ENCODE peak calls at places on chromosomes 12 and 14, in five cellular contexts. A, M, V, B and D are unnamed samples.

GRCh38 chr12:57845478-57846284 is 848 bp downstream of the CTDSP2 start:
- DNase-seq in A (no peak), M (peak), V (peak), B (peak), D (peak)

GRCh38 chr12:49121047-49121696 is 10.0 kb downstream of the TUBA1B start:
- DNase-seq in A (peak), M (peak), V (peak), B (no peak), D (no peak)

GRCh38 chr12:1830981-1831930 is 10.9 kb downstream of the LRTM2 start:
- DNase-seq in A (peak), M (peak), V (no peak), B (peak), D (no peak)

GRCh38 chr14:101231828-101232227 is 328.3 kb upstream of the RTL1 start:
- DNase-seq in A (no peak), M (no peak), V (no peak), B (peak), D (no peak)

GRCh38 chr12:122641976-122642375 is 61.2 kb downstream of the HCAR2 start:
- DNase-seq in A (no peak), M (peak), V (no peak), B (no peak), D (no peak)

GRCh38 chr14:58635041-58635440 is 2.7 kb upstream of the DACT1 start:
- DNase-seq in A (no peak), M (no peak), V (no peak), B (no peak), D (no peak)

GRCh38 chr12:120534703-120535655 is 823 bp downstream of the RNF10 start:
- DNase-seq in A (no peak), M (peak), V (peak), B (peak), D (no peak)

GRCh38 chr14:81366884-81367283 is 33.2 kb downstream of the STON2 start:
- DNase-seq in A (no peak), M (no peak), V (no peak), B (no peak), D (no peak)

GRCh38 chr12:130164931-130165330 is 2.7 kb downstream of the FZD10 start:
- DNase-seq in A (no peak), M (no peak), V (no peak), B (peak), D (no peak)

GRCh38 chr14:72638021-72638420 is 255.9 kb downstream of the DPF3 start:
- DNase-seq in A (no peak), M (peak), V (no peak), B (no peak), D (no peak)

GRCh38 chr14:44963775-44964380 is 1.9 kb downstream of the TOGARAM1 start:
- DNase-seq in A (no peak), M (peak), V (peak), B (no peak), D (no peak)

DNA sequence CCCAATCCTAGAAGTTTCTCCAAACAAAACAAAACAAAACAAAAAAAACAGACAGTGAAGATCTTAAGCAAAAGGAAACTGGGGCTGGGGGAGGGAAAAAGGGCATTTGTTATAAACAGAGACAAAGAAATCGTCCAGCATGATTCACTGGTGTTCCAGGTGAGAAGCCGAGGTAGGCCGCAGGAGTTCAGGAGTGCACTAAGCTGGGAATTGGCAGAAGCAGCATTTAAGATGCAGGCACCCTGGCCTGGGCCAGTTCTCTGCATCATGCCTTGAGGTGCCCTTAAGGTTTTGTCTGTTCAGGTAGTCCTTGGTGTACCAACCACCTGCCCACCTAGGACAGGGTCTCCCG is 11.2 kb downstream of the TBX3 start:
- DNase-seq in A (no peak), M (no peak), V (no peak), B (no peak), D (no peak)
- H3K4me3 ChIP-seq in A (no peak), M (peak), V (no peak), B (no peak), D (no peak)

GRCh38 chr14:54652188-54652889 is 85.4 kb downstream of the SAMD4A start:
- DNase-seq in A (peak), M (peak), V (peak), B (peak), D (peak)

GRCh38 chr14:54650331-54651017 is 83.5 kb downstream of the SAMD4A start:
- DNase-seq in A (no peak), M (peak), V (peak), B (peak), D (peak)

GRCh38 chr14:54652890-54653201 is 85.9 kb downstream of the SAMD4A start:
- DNase-seq in A (no peak), M (no peak), V (no peak), B (no peak), D (no peak)

GRCh38 chr14:54651649-54652048 is 84.7 kb downstream of the SAMD4A start:
- DNase-seq in A (no peak), M (peak), V (no peak), B (no peak), D (no peak)

DNA sequence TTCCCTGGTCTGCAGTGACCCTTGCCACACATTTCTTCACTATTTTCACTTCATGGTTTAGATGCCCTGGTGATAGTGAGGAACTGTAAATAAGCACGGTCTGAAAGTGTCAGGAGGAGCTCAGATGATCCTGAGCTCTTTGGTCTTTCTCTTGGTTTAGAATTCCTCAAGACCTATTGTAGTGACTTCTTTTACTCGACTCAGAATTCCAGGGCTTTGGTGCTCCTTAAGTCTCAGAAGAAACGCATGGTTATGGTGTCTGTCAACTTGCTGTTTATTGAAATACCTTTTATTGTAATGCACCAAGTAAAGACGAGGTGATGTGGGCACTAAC is 84.1 kb downstream of the SAMD4A start:
- DNase-seq in A (no peak), M (no peak), V (no peak), B (no peak), D (no peak)
- H3K4me3 ChIP-seq in A (no peak), M (no peak), V (no peak), B (no peak), D (no peak)

DNA sequence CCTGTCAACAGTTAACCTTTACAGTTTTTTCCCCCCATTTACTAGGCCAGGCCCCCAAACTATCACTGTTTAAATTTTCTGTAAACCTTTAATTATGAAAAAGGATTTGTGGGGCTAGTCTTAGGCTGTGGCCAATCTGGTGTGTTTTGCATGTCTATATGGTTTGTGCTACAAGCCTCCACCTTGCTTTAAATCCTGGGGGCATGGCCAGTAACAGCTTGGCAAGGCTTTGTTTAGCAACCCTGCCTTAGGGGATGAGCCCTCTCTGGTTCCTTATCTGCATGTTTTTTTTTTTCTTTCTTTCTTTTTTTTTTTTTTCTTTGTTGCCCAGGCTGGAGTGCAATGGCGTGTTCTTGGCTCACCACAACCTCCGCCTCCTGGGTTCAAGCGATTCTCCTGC is 102.7 kb downstream of the KCNMB4 start:
- DNase-seq in A (peak), M (no peak), V (no peak), B (no peak), D (no peak)
- H3K4me3 ChIP-seq in A (peak), M (no peak), V (no peak), B (no peak), D (no peak)

DNA sequence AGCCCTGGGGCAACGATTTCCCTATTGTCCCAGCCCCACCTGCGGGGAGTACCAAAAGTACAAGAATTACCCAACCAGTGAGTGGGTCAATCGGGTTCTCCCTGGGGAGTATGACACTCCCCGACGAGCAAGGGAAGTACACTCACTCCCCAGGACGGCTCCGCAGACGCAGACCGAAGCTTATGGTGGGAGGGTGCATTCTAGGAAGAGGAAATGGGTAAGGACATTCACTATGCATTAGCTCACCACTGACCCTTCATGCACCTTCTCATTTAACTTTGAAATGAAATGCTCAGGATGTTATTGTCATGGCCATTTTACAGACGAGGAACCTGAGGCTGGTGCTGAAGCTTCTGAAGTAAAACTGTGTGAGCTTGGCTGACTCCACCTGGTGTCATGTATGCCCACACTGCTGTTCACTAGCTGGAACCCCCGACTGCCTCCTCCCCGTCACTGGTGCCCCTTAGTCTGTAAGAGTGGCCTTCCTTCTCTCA is 45.8 kb upstream of the TMED10 start:
- DNase-seq in A (no peak), M (peak), V (no peak), B (no peak), D (no peak)
- H3K4me3 ChIP-seq in A (no peak), M (no peak), V (no peak), B (no peak), D (no peak)

DNA sequence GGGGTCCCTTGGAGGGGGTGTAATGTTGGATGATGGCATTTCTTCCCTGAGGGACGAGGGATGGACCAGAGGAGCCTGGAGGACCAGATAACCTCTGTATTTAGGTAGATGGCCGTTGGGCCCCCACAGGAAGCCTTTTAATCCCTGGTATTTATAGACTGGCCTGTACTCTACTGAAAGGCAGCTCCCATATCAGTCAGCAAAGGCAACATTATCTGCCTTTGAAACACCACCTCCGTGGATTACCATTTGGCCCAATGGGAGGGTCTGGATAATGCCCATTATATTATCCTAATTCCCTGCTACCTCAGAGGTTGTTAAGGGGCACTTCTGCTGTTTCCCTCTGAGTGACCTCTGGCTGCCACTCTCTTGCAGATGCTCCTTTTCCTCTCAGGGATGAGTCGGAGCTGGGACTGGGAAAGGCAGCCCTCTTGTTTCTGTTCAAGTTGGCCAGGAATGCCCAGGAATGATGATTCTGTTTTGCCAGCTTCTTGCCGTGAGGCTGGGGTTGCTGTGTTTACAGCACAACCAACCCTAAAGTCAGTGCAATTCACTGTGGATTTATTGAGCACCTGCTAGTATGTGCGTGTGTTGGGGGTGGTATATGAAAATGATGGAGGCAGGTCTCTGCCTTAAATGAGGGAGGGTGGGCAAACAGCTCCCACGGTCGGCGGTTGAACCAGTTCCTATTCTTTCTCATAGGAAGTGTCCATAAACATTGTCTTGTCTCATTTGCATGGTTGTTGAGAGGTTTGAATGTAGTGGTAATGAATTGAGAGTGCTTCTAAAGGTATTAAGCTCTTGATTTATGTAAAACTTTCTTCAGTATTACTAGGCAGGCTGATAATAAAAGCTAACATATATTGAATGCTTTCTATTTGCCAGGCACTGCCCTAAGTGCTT is 18.1 kb downstream of the SUSD6 start:
- DNase-seq in A (no peak), M (peak), V (no peak), B (no peak), D (no peak)
- H3K4me3 ChIP-seq in A (no peak), M (no peak), V (no peak), B (no peak), D (no peak)

DNA sequence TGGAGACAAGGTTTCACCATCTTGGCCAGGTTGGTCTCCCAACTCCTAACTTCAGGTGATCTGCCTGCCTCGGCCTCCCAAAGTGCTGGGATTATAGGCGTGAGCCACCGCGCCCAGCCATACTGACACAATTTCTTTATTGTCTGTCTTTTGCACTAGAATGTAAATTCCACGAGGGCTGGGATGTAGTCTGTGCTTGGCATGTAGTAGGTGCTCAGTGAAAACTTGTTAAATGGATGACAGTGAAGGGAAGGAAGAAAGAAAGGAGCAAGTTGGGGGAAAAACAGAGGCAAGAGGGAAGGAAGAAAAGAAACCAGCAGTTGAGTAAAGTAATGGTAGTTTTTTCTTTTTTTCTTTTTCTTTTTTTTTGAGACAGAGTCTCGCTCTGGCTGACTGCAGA is 53.1 kb downstream of the LIMA1 start:
- DNase-seq in A (no peak), M (no peak), V (no peak), B (no peak), D (no peak)
- H3K4me3 ChIP-seq in A (no peak), M (no peak), V (no peak), B (no peak), D (no peak)

DNA sequence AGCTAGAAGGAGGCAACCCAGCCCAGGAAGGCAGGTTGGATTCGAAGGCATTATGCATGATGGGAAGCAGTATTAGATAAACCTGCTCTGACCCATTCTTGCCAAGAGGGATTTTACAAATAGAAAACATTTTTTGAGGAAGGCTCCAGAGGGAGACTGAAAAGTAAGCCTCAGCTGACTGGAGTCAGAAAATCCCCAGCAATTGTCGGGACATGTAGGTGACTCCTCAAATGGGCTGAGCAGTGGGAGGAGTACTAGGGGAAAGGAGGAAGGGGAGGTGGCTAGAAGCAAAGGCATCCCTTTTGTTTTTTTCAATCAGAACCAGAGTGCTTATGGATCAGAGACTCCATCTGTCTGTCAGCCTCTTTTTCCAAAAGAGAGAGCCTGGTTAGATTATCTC is 138.1 kb upstream of the NTF3 start:
- DNase-seq in A (no peak), M (no peak), V (no peak), B (no peak), D (no peak)
- H3K4me3 ChIP-seq in A (no peak), M (no peak), V (no peak), B (no peak), D (no peak)

GRCh38 chr14:103091041-103091882 is 3.3 kb upstream of the EXOC3L4 start:
- DNase-seq in A (no peak), M (peak), V (peak), B (no peak), D (no peak)
- H3K4me3 ChIP-seq in A (peak), M (peak), V (peak), B (peak), D (peak)

GRCh38 chr12:3190101-3190500 is 112.9 kb downstream of the TSPAN9 start:
- DNase-seq in A (no peak), M (no peak), V (no peak), B (no peak), D (no peak)

GRCh38 chr12:3185260-3185870 is 108.2 kb downstream of the TSPAN9 start:
- DNase-seq in A (no peak), M (no peak), V (no peak), B (peak), D (no peak)

GRCh38 chr12:3189282-3189681 is 112.1 kb downstream of the TSPAN9 start:
- DNase-seq in A (no peak), M (no peak), V (no peak), B (no peak), D (no peak)

GRCh38 chr12:3186546-3187237 is 109.5 kb downstream of the TSPAN9 start:
- DNase-seq in A (no peak), M (no peak), V (no peak), B (no peak), D (no peak)

GRCh38 chr12:3187846-3188755 is 110.9 kb downstream of the TSPAN9 start:
- DNase-seq in A (no peak), M (no peak), V (no peak), B (no peak), D (no peak)
- H3K4me3 ChIP-seq in A (no peak), M (no peak), V (no peak), B (no peak), D (no peak)

GRCh38 chr12:52951640-52952039 is 2.7 kb downstream of the KRT18 start:
- DNase-seq in A (no peak), M (no peak), V (no peak), B (no peak), D (no peak)
- H3K4me3 ChIP-seq in A (peak), M (no peak), V (peak), B (no peak), D (no peak)